ENCODE peak calls at places on chromosomes 7 and 10, in seven cellular contexts. One of them, this sample, is unnamed.

GRCh38 chr7:150329331-150330106 is 6.2 kb upstream of the ACTR3C start:
- DNase-seq in GF-D8: no peak
- DNase-seq in SK-MEL-5: no peak
- DNase-seq in PC-3: no peak
- DNase-seq in GM03348: no peak
- DNase-seq in GM12865: no peak
- DNase-seq in CD8-positive, alpha-beta T cell: no peak
- DNase-seq in this sample: no peak

GRCh38 chr7:81924494-81924893 is 154.6 kb upstream of the HGF start:
- DNase-seq in GF-D8: no peak
- DNase-seq in GM12865: peak
- DNase-seq in CD8-positive, alpha-beta T cell: no peak
- DNase-seq in GM03348: no peak
- DNase-seq in SK-MEL-5: no peak
- DNase-seq in PC-3: no peak
- DNase-seq in this sample: no peak

GRCh38 chr7:91327341-91327740 is 63.1 kb downstream of the FZD1 start:
- DNase-seq in GF-D8: no peak
- DNase-seq in GM12865: no peak
- DNase-seq in SK-MEL-5: no peak
- DNase-seq in GM03348: no peak
- DNase-seq in PC-3: no peak
- DNase-seq in CD8-positive, alpha-beta T cell: no peak
- DNase-seq in this sample: no peak

GRCh38 chr7:20217193-20217948 is at the start of gene MACC1:
- DNase-seq in PC-3: peak
- DNase-seq in GM03348: no peak
- DNase-seq in GF-D8: peak
- DNase-seq in SK-MEL-5: no peak
- DNase-seq in CD8-positive, alpha-beta T cell: no peak
- DNase-seq in GM12865: peak
- DNase-seq in this sample: no peak

GRCh38 chr7:1029637-1030443 is 14.5 kb upstream of the GPR146 start:
- DNase-seq in GF-D8: no peak
- DNase-seq in GM03348: no peak
- DNase-seq in GM12865: no peak
- DNase-seq in SK-MEL-5: no peak
- DNase-seq in PC-3: no peak
- DNase-seq in CD8-positive, alpha-beta T cell: no peak
- DNase-seq in this sample: no peak

GRCh38 chr7:1247527-1248041 is 14.9 kb downstream of the UNCX start:
- DNase-seq in PC-3: no peak
- DNase-seq in GM12865: no peak
- DNase-seq in GF-D8: no peak
- DNase-seq in CD8-positive, alpha-beta T cell: no peak
- DNase-seq in GM03348: no peak
- DNase-seq in SK-MEL-5: no peak
- DNase-seq in this sample: no peak

GRCh38 chr10:71982269-71983178 is 18.3 kb downstream of the CHST3 start:
- DNase-seq in GM12865: no peak
- DNase-seq in PC-3: no peak
- DNase-seq in GM03348: peak
- DNase-seq in SK-MEL-5: no peak
- DNase-seq in GF-D8: no peak
- DNase-seq in CD8-positive, alpha-beta T cell: no peak
- DNase-seq in this sample: no peak

GRCh38 chr10:44930904-44931620 is 19.9 kb downstream of the TMEM72 start:
- DNase-seq in GM03348: no peak
- DNase-seq in PC-3: no peak
- DNase-seq in SK-MEL-5: no peak
- DNase-seq in GM12865: no peak
- DNase-seq in CD8-positive, alpha-beta T cell: no peak
- DNase-seq in GF-D8: no peak
- DNase-seq in this sample: no peak

GRCh38 chr10:4588824-4589223 is 237.2 kb upstream of the AKR1E2 start:
- DNase-seq in CD8-positive, alpha-beta T cell: no peak
- DNase-seq in GM03348: peak
- DNase-seq in PC-3: no peak
- DNase-seq in GF-D8: no peak
- DNase-seq in SK-MEL-5: no peak
- DNase-seq in GM12865: no peak
- DNase-seq in this sample: no peak

GRCh38 chr7:151307536-151307935 is 34.1 kb upstream of the NUB1 start:
- DNase-seq in PC-3: no peak
- DNase-seq in GM12865: no peak
- DNase-seq in GF-D8: no peak
- DNase-seq in SK-MEL-5: no peak
- DNase-seq in GM03348: no peak
- DNase-seq in CD8-positive, alpha-beta T cell: no peak
- DNase-seq in this sample: no peak

GRCh38 chr7:21318190-21318915 is 109.5 kb upstream of the SP4 start:
- DNase-seq in CD8-positive, alpha-beta T cell: no peak
- DNase-seq in GM03348: no peak
- DNase-seq in PC-3: no peak
- DNase-seq in GM12865: no peak
- DNase-seq in GF-D8: no peak
- DNase-seq in SK-MEL-5: peak
- DNase-seq in this sample: no peak

GRCh38 chr7:152076324-152076821 is 50.9 kb downstream of the GALNT11 start:
- DNase-seq in GF-D8: no peak
- DNase-seq in CD8-positive, alpha-beta T cell: no peak
- DNase-seq in GM03348: no peak
- DNase-seq in PC-3: peak
- DNase-seq in SK-MEL-5: peak
- DNase-seq in GM12865: peak
- DNase-seq in this sample: no peak

GRCh38 chr7:5643280-5643679 is 138.2 kb downstream of the RNF216 start:
- DNase-seq in PC-3: peak
- DNase-seq in CD8-positive, alpha-beta T cell: peak
- DNase-seq in GM12865: no peak
- DNase-seq in GM03348: no peak
- DNase-seq in GF-D8: peak
- DNase-seq in SK-MEL-5: peak
- DNase-seq in this sample: no peak

GRCh38 chr10:15589109-15589508 is 130.6 kb downstream of the ITGA8 start:
- DNase-seq in CD8-positive, alpha-beta T cell: no peak
- DNase-seq in GM03348: no peak
- DNase-seq in GF-D8: no peak
- DNase-seq in GM12865: no peak
- DNase-seq in SK-MEL-5: no peak
- DNase-seq in PC-3: no peak
- DNase-seq in this sample: no peak

GRCh38 chr10:110834622-110835219 is 37.0 kb upstream of the PDCD4 start:
- DNase-seq in GF-D8: peak
- DNase-seq in CD8-positive, alpha-beta T cell: peak
- DNase-seq in SK-MEL-5: no peak
- DNase-seq in GM03348: no peak
- DNase-seq in GM12865: no peak
- DNase-seq in PC-3: no peak
- DNase-seq in this sample: no peak

GRCh38 chr10:84546609-84547008 is 218.2 kb downstream of the CCSER2 start:
- DNase-seq in GF-D8: no peak
- DNase-seq in GM03348: no peak
- DNase-seq in SK-MEL-5: no peak
- DNase-seq in CD8-positive, alpha-beta T cell: no peak
- DNase-seq in GM12865: no peak
- DNase-seq in PC-3: no peak
- DNase-seq in this sample: no peak

GRCh38 chr7:18116661-18117060 is 89.0 kb upstream of the PRPS1L1 start:
- DNase-seq in SK-MEL-5: no peak
- DNase-seq in PC-3: no peak
- DNase-seq in GF-D8: no peak
- DNase-seq in GM12865: no peak
- DNase-seq in GM03348: no peak
- DNase-seq in CD8-positive, alpha-beta T cell: no peak
- DNase-seq in this sample: no peak

GRCh38 chr7:32428546-32428945 is 61.6 kb downstream of the LSM5 start:
- DNase-seq in GM03348: no peak
- DNase-seq in GM12865: no peak
- DNase-seq in SK-MEL-5: no peak
- DNase-seq in CD8-positive, alpha-beta T cell: no peak
- DNase-seq in PC-3: no peak
- DNase-seq in GF-D8: no peak
- DNase-seq in this sample: no peak

GRCh38 chr10:88131561-88132139 is 268.2 kb downstream of the PTEN start:
- DNase-seq in PC-3: no peak
- DNase-seq in CD8-positive, alpha-beta T cell: no peak
- DNase-seq in GM12865: no peak
- DNase-seq in GM03348: no peak
- DNase-seq in SK-MEL-5: peak
- DNase-seq in GF-D8: no peak
- DNase-seq in this sample: no peak

GRCh38 chr10:60817135-60817805 is 39.0 kb downstream of the CDK1 start:
- DNase-seq in CD8-positive, alpha-beta T cell: no peak
- DNase-seq in PC-3: no peak
- DNase-seq in GM03348: peak
- DNase-seq in GF-D8: no peak
- DNase-seq in SK-MEL-5: no peak
- DNase-seq in GM12865: no peak
- DNase-seq in this sample: no peak

GRCh38 chr10:74937446-74937935 is 111.1 kb downstream of the KAT6B start:
- DNase-seq in PC-3: no peak
- DNase-seq in GF-D8: no peak
- DNase-seq in CD8-positive, alpha-beta T cell: no peak
- DNase-seq in GM03348: no peak
- DNase-seq in SK-MEL-5: no peak
- DNase-seq in GM12865: no peak
- DNase-seq in this sample: no peak

GRCh38 chr10:6005856-6006390 is 28.6 kb upstream of the IL15RA start:
- DNase-seq in SK-MEL-5: no peak
- DNase-seq in GM12865: no peak
- DNase-seq in CD8-positive, alpha-beta T cell: no peak
- DNase-seq in GM03348: no peak
- DNase-seq in GF-D8: no peak
- DNase-seq in PC-3: no peak
- DNase-seq in this sample: no peak

GRCh38 chr7:31094271-31094670 is 42.2 kb downstream of the ADCYAP1R1 start:
- DNase-seq in PC-3: no peak
- DNase-seq in GM03348: no peak
- DNase-seq in SK-MEL-5: no peak
- DNase-seq in GF-D8: no peak
- DNase-seq in CD8-positive, alpha-beta T cell: no peak
- DNase-seq in GM12865: no peak
- DNase-seq in this sample: no peak

GRCh38 chr7:132919776-132920175 is 162.1 kb downstream of the CHCHD3 start:
- DNase-seq in GF-D8: no peak
- DNase-seq in PC-3: no peak
- DNase-seq in SK-MEL-5: no peak
- DNase-seq in GM03348: no peak
- DNase-seq in GM12865: no peak
- DNase-seq in CD8-positive, alpha-beta T cell: no peak
- DNase-seq in this sample: no peak

GRCh38 chr7:41688012-41688625 is 14.8 kb downstream of the INHBA start:
- DNase-seq in GM03348: no peak
- DNase-seq in CD8-positive, alpha-beta T cell: no peak
- DNase-seq in GF-D8: no peak
- DNase-seq in PC-3: peak
- DNase-seq in GM12865: no peak
- DNase-seq in SK-MEL-5: no peak
- DNase-seq in this sample: no peak

GRCh38 chr10:34255075-34255474 is 560.0 kb downstream of the PARD3 start:
- DNase-seq in GM12865: no peak
- DNase-seq in SK-MEL-5: no peak
- DNase-seq in CD8-positive, alpha-beta T cell: no peak
- DNase-seq in GM03348: no peak
- DNase-seq in PC-3: peak
- DNase-seq in GF-D8: no peak
- DNase-seq in this sample: no peak

GRCh38 chr7:40546616-40547501 is 412.1 kb downstream of the SUGCT start:
- DNase-seq in GF-D8: no peak
- DNase-seq in PC-3: peak
- DNase-seq in SK-MEL-5: peak
- DNase-seq in GM12865: no peak
- DNase-seq in GM03348: no peak
- DNase-seq in CD8-positive, alpha-beta T cell: no peak
- DNase-seq in this sample: no peak

This sample was measured in T follicular helper cell.